ENCODE peak calls at places on chromosome 11, in eight cellular contexts. One of them, this sample, is unnamed.

GRCh38 chr11:16293204-16293681 is 63.1 kb downstream of the SOX6 start:
- DNase-seq in fibroblast of pulmonary artery: peak; percentile 27
- DNase-seq in fibroblast of lung: peak; percentile 55
- DNase-seq in prostate gland: no peak
- DNase-seq in lower lobe of right lung: no peak
- DNase-seq in dorsolateral prefrontal cortex: no peak
- DNase-seq in AG04449: peak; percentile 7
- DNase-seq in right lobe of liver: no peak
- DNase-seq in this sample: no peak

GRCh38 chr11:36251716-36252307 is 37.4 kb downstream of the COMMD9 start:
- DNase-seq in fibroblast of pulmonary artery: no peak
- DNase-seq in fibroblast of lung: no peak
- DNase-seq in prostate gland: no peak
- DNase-seq in lower lobe of right lung: no peak
- DNase-seq in dorsolateral prefrontal cortex: no peak
- DNase-seq in AG04449: no peak
- DNase-seq in right lobe of liver: no peak
- DNase-seq in this sample: no peak

GRCh38 chr11:86629070-86629706 is 43.2 kb downstream of the ME3 start:
- DNase-seq in fibroblast of pulmonary artery: peak; percentile 73
- DNase-seq in fibroblast of lung: no peak
- DNase-seq in prostate gland: no peak
- DNase-seq in lower lobe of right lung: no peak
- DNase-seq in dorsolateral prefrontal cortex: no peak
- DNase-seq in AG04449: no peak
- DNase-seq in right lobe of liver: no peak
- DNase-seq in this sample: peak; percentile 97

GRCh38 chr11:70367071-70367470 is 31.3 kb upstream of the CTTN start:
- DNase-seq in fibroblast of pulmonary artery: no peak
- DNase-seq in fibroblast of lung: peak; percentile 65
- DNase-seq in prostate gland: no peak
- DNase-seq in lower lobe of right lung: no peak
- DNase-seq in dorsolateral prefrontal cortex: no peak
- DNase-seq in AG04449: no peak
- DNase-seq in right lobe of liver: no peak
- DNase-seq in this sample: peak; percentile 79

GRCh38 chr11:57248780-57249383 is 11.8 kb upstream of the APLNR start:
- DNase-seq in fibroblast of pulmonary artery: peak; percentile 78
- DNase-seq in fibroblast of lung: peak; percentile 50
- DNase-seq in prostate gland: peak; percentile 24
- DNase-seq in lower lobe of right lung: peak; percentile 51
- DNase-seq in dorsolateral prefrontal cortex: peak; percentile 58
- DNase-seq in AG04449: no peak
- DNase-seq in right lobe of liver: peak; percentile 72
- DNase-seq in this sample: peak; percentile 70

GRCh38 chr11:75659836-75660235 is 9.0 kb downstream of the MAP6 start:
- DNase-seq in fibroblast of pulmonary artery: no peak
- DNase-seq in fibroblast of lung: no peak
- DNase-seq in prostate gland: no peak
- DNase-seq in lower lobe of right lung: no peak
- DNase-seq in dorsolateral prefrontal cortex: no peak
- DNase-seq in AG04449: no peak
- DNase-seq in right lobe of liver: no peak
- DNase-seq in this sample: no peak

GRCh38 chr11:33709471-33709870 is 8.8 kb upstream of the C11orf91 start:
- DNase-seq in fibroblast of pulmonary artery: no peak
- DNase-seq in fibroblast of lung: no peak
- DNase-seq in prostate gland: no peak
- DNase-seq in lower lobe of right lung: no peak
- DNase-seq in dorsolateral prefrontal cortex: no peak
- DNase-seq in AG04449: no peak
- DNase-seq in right lobe of liver: no peak
- DNase-seq in this sample: no peak

GRCh38 chr11:60950933-60951610 is 904 bp downstream of the SLC15A3 start:
- DNase-seq in fibroblast of pulmonary artery: no peak
- DNase-seq in fibroblast of lung: no peak
- DNase-seq in prostate gland: no peak
- DNase-seq in lower lobe of right lung: peak; percentile 76
- DNase-seq in dorsolateral prefrontal cortex: no peak
- DNase-seq in AG04449: no peak
- DNase-seq in right lobe of liver: peak; percentile 48
- DNase-seq in this sample: peak; percentile 17

GRCh38 chr11:121199516-121199915 is 93.1 kb upstream of the SC5D start:
- DNase-seq in fibroblast of pulmonary artery: peak; percentile 14
- DNase-seq in fibroblast of lung: no peak
- DNase-seq in prostate gland: no peak
- DNase-seq in lower lobe of right lung: no peak
- DNase-seq in dorsolateral prefrontal cortex: no peak
- DNase-seq in AG04449: no peak
- DNase-seq in right lobe of liver: no peak
- DNase-seq in this sample: no peak

GRCh38 chr11:77150836-77151235 is 22.8 kb downstream of the MYO7A start:
- DNase-seq in fibroblast of pulmonary artery: no peak
- DNase-seq in fibroblast of lung: no peak
- DNase-seq in prostate gland: no peak
- DNase-seq in lower lobe of right lung: peak; percentile 34
- DNase-seq in dorsolateral prefrontal cortex: no peak
- DNase-seq in AG04449: no peak
- DNase-seq in right lobe of liver: no peak
- DNase-seq in this sample: no peak

GRCh38 chr11:46381046-46381835 is at the start of gene MDK:
- DNase-seq in fibroblast of pulmonary artery: no peak
- DNase-seq in fibroblast of lung: no peak
- DNase-seq in prostate gland: no peak
- DNase-seq in lower lobe of right lung: peak; percentile 59
- DNase-seq in dorsolateral prefrontal cortex: no peak
- DNase-seq in AG04449: no peak
- DNase-seq in right lobe of liver: no peak
- DNase-seq in this sample: no peak

GRCh38 chr11:57321996-57322880 is 2.5 kb downstream of the TNKS1BP1 start:
- DNase-seq in fibroblast of pulmonary artery: peak; percentile 99
- DNase-seq in fibroblast of lung: peak; percentile 98
- DNase-seq in prostate gland: peak; percentile 94
- DNase-seq in lower lobe of right lung: peak; percentile 92
- DNase-seq in dorsolateral prefrontal cortex: no peak
- DNase-seq in AG04449: peak; percentile 88
- DNase-seq in right lobe of liver: peak; percentile 90
- DNase-seq in this sample: peak; percentile 97

GRCh38 chr11:33182246-33182878 is 21.1 kb upstream of the CSTF3 start:
- DNase-seq in fibroblast of pulmonary artery: no peak
- DNase-seq in fibroblast of lung: no peak
- DNase-seq in prostate gland: no peak
- DNase-seq in lower lobe of right lung: no peak
- DNase-seq in dorsolateral prefrontal cortex: no peak
- DNase-seq in AG04449: no peak
- DNase-seq in right lobe of liver: no peak
- DNase-seq in this sample: no peak

GRCh38 chr11:35234836-35235235 is 95.9 kb downstream of the CD44 start:
- DNase-seq in fibroblast of pulmonary artery: no peak
- DNase-seq in fibroblast of lung: peak; percentile 49
- DNase-seq in prostate gland: no peak
- DNase-seq in lower lobe of right lung: no peak
- DNase-seq in dorsolateral prefrontal cortex: no peak
- DNase-seq in AG04449: no peak
- DNase-seq in right lobe of liver: no peak
- DNase-seq in this sample: no peak

GRCh38 chr11:91871048-91871447 is 353.6 kb upstream of the FAT3 start:
- DNase-seq in fibroblast of pulmonary artery: no peak
- DNase-seq in fibroblast of lung: no peak
- DNase-seq in prostate gland: no peak
- DNase-seq in lower lobe of right lung: no peak
- DNase-seq in dorsolateral prefrontal cortex: no peak
- DNase-seq in AG04449: no peak
- DNase-seq in right lobe of liver: no peak
- DNase-seq in this sample: no peak

GRCh38 chr11:27353593-27354358 is 9.2 kb downstream of the CCDC34 start:
- DNase-seq in fibroblast of pulmonary artery: peak; percentile 56
- DNase-seq in fibroblast of lung: peak; percentile 65
- DNase-seq in prostate gland: no peak
- DNase-seq in lower lobe of right lung: no peak
- DNase-seq in dorsolateral prefrontal cortex: no peak
- DNase-seq in AG04449: peak; percentile 54
- DNase-seq in right lobe of liver: no peak
- DNase-seq in this sample: peak; percentile 73

GRCh38 chr11:10619281-10619680 is 50.8 kb upstream of the LYVE1 start:
- DNase-seq in fibroblast of pulmonary artery: no peak
- DNase-seq in fibroblast of lung: peak; percentile 31
- DNase-seq in prostate gland: no peak
- DNase-seq in lower lobe of right lung: no peak
- DNase-seq in dorsolateral prefrontal cortex: no peak
- DNase-seq in AG04449: no peak
- DNase-seq in right lobe of liver: no peak
- DNase-seq in this sample: no peak

GRCh38 chr11:692824-693414 is 2.1 kb downstream of the DEAF1 start:
- DNase-seq in fibroblast of pulmonary artery: no peak
- DNase-seq in fibroblast of lung: no peak
- DNase-seq in prostate gland: peak; percentile 56
- DNase-seq in lower lobe of right lung: no peak
- DNase-seq in dorsolateral prefrontal cortex: no peak
- DNase-seq in AG04449: no peak
- DNase-seq in right lobe of liver: no peak
- DNase-seq in this sample: no peak
- H3K4me3 ChIP-seq in fibroblast of pulmonary artery: peak overlapping the region; percentile 63
- H3K4me3 ChIP-seq in fibroblast of lung: peak overlapping the region; percentile 7
- H3K4me3 ChIP-seq in prostate gland: no peak overlapping the region
- H3K4me3 ChIP-seq in lower lobe of right lung: peak overlapping the region; percentile 33
- H3K4me3 ChIP-seq in dorsolateral prefrontal cortex: peak overlapping the region; percentile 94
- H3K4me3 ChIP-seq in AG04449: peak overlapping the region; percentile 85
- H3K4me3 ChIP-seq in right lobe of liver: no peak overlapping the region
- H3K4me3 ChIP-seq in this sample: peak overlapping the region; percentile 61

DNA sequence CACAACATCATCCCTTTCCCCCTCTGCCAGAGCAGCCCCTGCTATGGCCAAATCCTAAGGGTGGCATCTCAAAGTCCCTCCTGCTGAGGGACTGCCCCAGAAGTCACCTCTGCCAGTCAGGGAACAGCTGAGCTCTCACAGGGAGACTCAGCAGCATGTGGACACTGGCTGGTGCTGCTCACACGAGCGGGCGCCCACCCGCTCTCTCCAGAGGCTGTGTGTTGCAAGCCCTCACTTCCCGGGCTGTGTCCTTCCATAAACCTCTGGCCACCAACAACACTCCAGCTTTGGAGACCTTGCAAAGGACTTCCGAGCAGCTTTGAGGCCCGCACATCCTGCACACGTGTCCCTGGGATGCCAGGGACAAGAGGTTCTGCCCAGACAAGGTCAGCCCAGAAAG is 2.8 kb downstream of the IGSF9B start:
- DNase-seq in fibroblast of pulmonary artery: no peak
- DNase-seq in fibroblast of lung: no peak
- DNase-seq in prostate gland: no peak
- DNase-seq in lower lobe of right lung: no peak
- DNase-seq in dorsolateral prefrontal cortex: no peak
- DNase-seq in AG04449: no peak
- DNase-seq in right lobe of liver: no peak
- DNase-seq in this sample: no peak
- TF ChIP-seq CTCF in fibroblast of pulmonary artery: no peak
- TF ChIP-seq CTCF in fibroblast of lung: no peak
- TF ChIP-seq CTCF in prostate gland: no peak
- TF ChIP-seq CTCF in lower lobe of right lung: no peak
- TF ChIP-seq CTCF in dorsolateral prefrontal cortex: no peak
- TF ChIP-seq CTCF in AG04449: no peak
- TF ChIP-seq CTCF in right lobe of liver: no peak
- TF ChIP-seq CTCF in this sample: no peak

DNA sequence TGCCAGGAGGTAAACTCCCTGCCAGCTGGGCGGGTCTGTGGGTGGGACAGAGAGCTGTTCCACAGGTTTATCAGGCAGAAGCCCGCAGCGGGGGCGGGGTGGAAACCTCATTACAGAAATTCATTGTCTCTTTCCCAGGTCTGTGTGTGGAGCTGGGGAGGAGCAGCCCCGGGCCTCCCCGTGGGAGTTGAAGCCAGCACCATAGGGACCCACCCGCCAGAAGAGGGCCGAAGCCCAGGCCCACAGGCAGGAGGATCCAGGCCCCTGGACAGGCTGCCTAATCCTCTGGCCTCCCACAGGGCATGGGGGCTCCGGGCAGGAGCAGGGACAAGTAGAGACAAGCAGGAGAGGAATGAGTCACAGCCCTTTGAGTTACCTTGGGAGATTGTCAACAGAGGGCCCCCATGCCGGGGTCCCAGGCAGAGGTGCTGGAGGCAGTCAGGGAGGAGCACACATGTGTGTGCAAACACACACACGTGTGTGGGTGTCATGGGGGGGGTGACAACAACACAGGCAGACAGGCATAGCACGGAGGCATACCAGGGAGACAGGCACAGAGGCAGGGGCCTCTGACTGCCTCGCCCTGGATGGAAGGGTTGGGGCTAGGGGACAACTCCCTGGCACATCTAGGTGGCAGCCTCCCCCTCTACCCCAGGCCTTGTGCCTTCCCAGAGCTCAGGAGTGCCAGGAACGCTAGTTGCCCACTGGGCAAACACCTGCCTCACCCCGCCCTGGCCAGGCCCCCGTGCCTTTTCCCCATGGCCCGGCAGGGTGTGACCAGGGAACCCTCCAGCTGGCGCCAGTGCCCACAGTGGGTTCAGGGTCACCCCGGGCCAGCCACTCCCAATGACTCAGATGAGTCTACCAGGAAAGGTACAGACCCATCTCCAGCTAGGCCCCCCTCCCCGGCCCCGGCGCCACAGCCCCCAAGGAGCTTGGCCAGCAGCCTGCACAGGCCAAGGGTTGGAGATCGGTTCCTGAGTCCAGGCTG is 1.3 kb downstream of the CDC42BPG start:
- DNase-seq in fibroblast of pulmonary artery: no peak
- DNase-seq in fibroblast of lung: no peak
- DNase-seq in prostate gland: peak; percentile 85
- DNase-seq in lower lobe of right lung: peak; percentile 77
- DNase-seq in dorsolateral prefrontal cortex: no peak
- DNase-seq in AG04449: no peak
- DNase-seq in right lobe of liver: no peak
- DNase-seq in this sample: no peak
- H3K4me3 ChIP-seq in fibroblast of pulmonary artery: no peak overlapping the region
- H3K4me3 ChIP-seq in fibroblast of lung: no peak overlapping the region
- H3K4me3 ChIP-seq in prostate gland: peak overlapping the region; percentile 65
- H3K4me3 ChIP-seq in lower lobe of right lung: peak overlapping the region; percentile 65
- H3K4me3 ChIP-seq in dorsolateral prefrontal cortex: no peak overlapping the region
- H3K4me3 ChIP-seq in AG04449: no peak overlapping the region
- H3K4me3 ChIP-seq in right lobe of liver: no peak overlapping the region
- H3K4me3 ChIP-seq in this sample: no peak overlapping the region

DNA sequence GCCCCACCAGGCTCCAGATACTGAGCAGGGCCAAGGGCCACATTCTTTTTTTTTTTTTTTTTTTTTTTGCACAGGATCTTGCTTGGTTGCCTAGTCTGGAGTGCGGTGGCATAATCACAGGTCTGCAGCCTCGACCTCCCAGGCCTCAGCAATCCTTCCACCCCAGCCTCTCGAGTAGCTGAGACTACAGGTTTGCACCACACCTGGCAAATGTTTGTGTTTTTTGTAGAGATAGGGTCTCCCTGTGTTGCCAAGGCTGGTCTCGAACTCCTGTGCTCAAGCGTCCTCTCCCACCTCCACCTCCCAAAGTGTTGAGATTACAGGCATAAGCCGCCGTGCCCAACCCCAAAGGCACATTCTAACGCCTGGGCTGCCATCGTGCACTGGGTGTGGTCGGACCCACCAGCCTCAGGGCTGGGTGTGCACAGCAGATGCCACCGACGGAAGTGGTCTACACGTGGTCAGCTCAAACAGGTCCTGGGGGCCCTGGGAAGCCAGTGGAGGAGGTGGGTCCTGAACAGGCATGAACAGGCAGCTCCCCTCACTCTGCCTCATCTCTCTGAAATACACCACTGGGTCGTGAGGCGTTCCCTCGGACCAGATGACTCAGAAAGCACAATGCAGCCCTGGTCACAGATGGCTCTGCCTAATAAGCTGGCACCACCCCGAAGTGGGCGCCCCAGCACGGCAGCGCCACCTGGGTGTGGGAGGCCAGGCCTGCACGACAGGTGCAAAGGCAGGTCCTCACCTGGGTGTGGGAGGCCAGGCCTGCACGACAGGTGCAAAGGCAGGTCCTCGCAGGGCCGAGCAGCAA is 5.1 kb upstream of the B4GALNT4 start:
- DNase-seq in fibroblast of pulmonary artery: peak; percentile 13
- DNase-seq in fibroblast of lung: no peak
- DNase-seq in prostate gland: peak; percentile 43
- DNase-seq in lower lobe of right lung: peak; percentile 65
- DNase-seq in dorsolateral prefrontal cortex: no peak
- DNase-seq in AG04449: no peak
- DNase-seq in right lobe of liver: peak; percentile 52
- DNase-seq in this sample: no peak
- TF ChIP-seq CTCF in fibroblast of pulmonary artery: peak; percentile 8
- TF ChIP-seq CTCF in fibroblast of lung: no peak
- TF ChIP-seq CTCF in prostate gland: peak; percentile 81
- TF ChIP-seq CTCF in lower lobe of right lung: peak; percentile 37
- TF ChIP-seq CTCF in dorsolateral prefrontal cortex: peak; percentile 21
- TF ChIP-seq CTCF in AG04449: peak; percentile 39
- TF ChIP-seq CTCF in right lobe of liver: peak; percentile 37
- TF ChIP-seq CTCF in this sample: peak; percentile 34